ENCODE peak calls at places on chromosomes 4 and X, in seven cellular contexts. D is COR-L47; G is astrocyte of the hippocampus; R is GM23248; W is T-helper 1 cell; U is retinal pigment epithelial cell; E is stimulated activated CD8-positive, alpha-beta memory T cell treated with anti-CD3 and anti-CD28 coated beads, Interleukin-15, amount 100 ng/mL, for 1 hour. Y is an unnamed sample.

GRCh38 chr4:32031026-32031425 is 1310.9 kb downstream of the PCDH7 start:
- DNase-seq in D (no peak), G (no peak), R (no peak), W (no peak), U (no peak), E (no peak), Y (no peak)

GRCh38 chrX:47093248-47093647 is 15.0 kb downstream of the RGN start:
- DNase-seq in D (no peak), G (peak), R (peak), W (peak), U (peak), E (no peak), Y (no peak)

GRCh38 chr4:87068591-87069021 is 133.8 kb downstream of the AFF1 start:
- DNase-seq in D (peak), G (no peak), R (no peak), W (no peak), U (no peak), E (no peak), Y (no peak)

GRCh38 chrX:50072110-50072509 is 128.7 kb downstream of the AKAP4 start:
- DNase-seq in D (no peak), G (no peak), R (no peak), W (no peak), U (no peak), E (no peak), Y (no peak)

GRCh38 chrX:153829799-153830631 is at the start of gene PDZD4:
- DNase-seq in D (no peak), G (peak), R (peak), W (no peak), U (no peak), E (no peak), Y (no peak)

GRCh38 chrX:136030357-136031225 is 45.4 kb downstream of the SLC9A6 start:
- DNase-seq in D (no peak), G (peak), R (peak), W (no peak), U (no peak), E (no peak), Y (no peak)

GRCh38 chr4:127224556-127224955 is 408.2 kb upstream of the INTU start:
- DNase-seq in D (no peak), G (no peak), R (no peak), W (no peak), U (no peak), E (no peak), Y (no peak)

GRCh38 chrX:83845397-83845796 is 15.5 kb upstream of the CYLC1 start:
- DNase-seq in D (no peak), G (peak), R (peak), W (peak), U (no peak), E (no peak), Y (peak)

GRCh38 chr4:145409393-145409792 is 72.3 kb upstream of the SMAD1 start:
- DNase-seq in D (no peak), G (no peak), R (no peak), W (no peak), U (no peak), E (no peak), Y (no peak)

GRCh38 chrX:116284383-116284782 is 113.8 kb downstream of the AGTR2 start:
- DNase-seq in D (no peak), G (no peak), R (no peak), W (no peak), U (no peak), E (no peak), Y (no peak)

GRCh38 chr4:8404791-8405515 is 35.6 kb downstream of the ACOX3 start:
- DNase-seq in D (no peak), G (no peak), R (no peak), W (no peak), U (no peak), E (no peak), Y (no peak)

GRCh38 chr4:128837679-128838078 is 28.2 kb downstream of the JADE1 start:
- DNase-seq in D (no peak), G (no peak), R (no peak), W (no peak), U (no peak), E (no peak), Y (no peak)

GRCh38 chr4:76984788-76985211 is 35.2 kb downstream of the SEPTIN11 start:
- DNase-seq in D (no peak), G (peak), R (peak), W (no peak), U (peak), E (no peak), Y (no peak)

GRCh38 chrX:107420571-107420970 is 28.9 kb upstream of the FRMPD3 start:
- DNase-seq in D (no peak), G (no peak), R (no peak), W (no peak), U (no peak), E (no peak), Y (no peak)

GRCh38 chr4:24405926-24406325 is 178.4 kb downstream of the DHX15 start:
- DNase-seq in D (no peak), G (no peak), R (no peak), W (no peak), U (no peak), E (no peak), Y (no peak)

GRCh38 chr4:126661194-126661593 is 971.6 kb upstream of the INTU start:
- DNase-seq in D (no peak), G (peak), R (no peak), W (no peak), U (no peak), E (no peak), Y (no peak)

GRCh38 chrX:40095588-40096394 is 2.0 kb downstream of the BCOR start:
- DNase-seq in D (no peak), G (peak), R (peak), W (peak), U (no peak), E (no peak), Y (no peak)

GRCh38 chrX:78839711-78840110 is 92.2 kb downstream of the LPAR4 start:
- DNase-seq in D (no peak), G (no peak), R (no peak), W (no peak), U (no peak), E (no peak), Y (no peak)